ENCODE peak calls at places on chromosome 18, in four cellular contexts. S is activated T-cell treated with anti-CD3 and anti-CD28 coated beads for 4 hours, P is GM12878, Z is NCI-H2081. V is an unnamed sample.

GRCh38 chr18:49446481-49446880 is 14.0 kb downstream of the DYM start:
- DNase-seq in P (no peak), Z (no peak), S (no peak), V (no peak)

GRCh38 chr18:68148862-68149261 is 566.0 kb downstream of the TMX3 start:
- DNase-seq in S (no peak), P (no peak), Z (no peak), V (peak)

GRCh38 chr18:35064291-35064690 is 23.1 kb downstream of the MAPRE2 start:
- DNase-seq in Z (no peak), S (no peak), P (no peak), V (no peak)

GRCh38 chr18:78724214-78724834 is 255.3 kb upstream of the SALL3 start:
- DNase-seq in S (no peak), P (no peak), Z (no peak), V (no peak)

GRCh38 chr18:59699061-59699460 is 1.8 kb upstream of the CCBE1 start:
- DNase-seq in S (no peak), P (no peak), Z (no peak), V (no peak)

GRCh38 chr18:53984021-53984420 is 240.4 kb downstream of the MBD2 start:
- DNase-seq in Z (no peak), S (no peak), P (no peak), V (no peak)

GRCh38 chr18:57975805-57976204 is 68.2 kb upstream of the NEDD4L start:
- DNase-seq in Z (no peak), P (no peak), S (no peak), V (no peak)

GRCh38 chr18:31419457-31419932 is 28.0 kb upstream of the DSG3 start:
- DNase-seq in S (no peak), Z (no peak), P (no peak), V (no peak)

GRCh38 chr18:43279015-43279758 is 1.9 kb upstream of the SYT4 start:
- DNase-seq in S (no peak), Z (peak), P (no peak), V (peak)

GRCh38 chr18:13572148-13572547 is 154.2 kb downstream of the FAM210A start:
- DNase-seq in P (no peak), S (no peak), Z (no peak), V (no peak)

GRCh38 chr18:57737661-57738060 is 65.5 kb downstream of the ATP8B1 start:
- DNase-seq in S (no peak), Z (no peak), P (no peak), V (no peak)

GRCh38 chr18:46660955-46661749 is 4.1 kb upstream of the LOXHD1 start:
- DNase-seq in S (no peak), Z (no peak), P (no peak), V (no peak)

GRCh38 chr18:8962906-8963635 is 139.4 kb upstream of the NDUFV2 start:
- DNase-seq in S (no peak), P (no peak), Z (no peak), V (no peak)

GRCh38 chr18:24987933-24988840 is 363.8 kb downstream of the ZNF521 start:
- DNase-seq in S (no peak), Z (no peak), P (no peak), V (no peak)

GRCh38 chr18:8901019-8901418 is 195.7 kb downstream of the MTCL1 start:
- DNase-seq in P (no peak), S (no peak), Z (no peak), V (no peak)

V was measured in DMS153.